ENCODE peak calls at places on chromosomes 11 and 22, in ten cellular contexts. A, C, S, L, V, I, G, O, R and J are unnamed samples.

GRCh38 chr11:109033627-109034340 is 368.9 kb downstream of the DDX10 start:
- DNase-seq in A (no peak), C (no peak), S (no peak), L (peak; percentile 98), V (no peak), I (peak; percentile 87), G (no peak), O (peak; percentile 2), R (no peak), J (peak; percentile 99)

GRCh38 chr22:27476729-27477128 is 324.8 kb downstream of the MN1 start:
- DNase-seq in A (no peak), C (no peak), S (no peak), L (peak; percentile 50), V (no peak), I (peak; percentile 72), G (no peak), O (no peak), R (peak; percentile 88), J (peak; percentile 83)

GRCh38 chr22:39240841-39241631 is 3.7 kb downstream of the PDGFB start:
- DNase-seq in A (no peak), C (no peak), S (peak; percentile 75), L (peak; percentile 73), V (peak; percentile 58), I (peak; percentile 13), G (peak; percentile 50), O (peak; percentile 61), R (no peak), J (no peak)

GRCh38 chr11:111814567-111814966 is 48.4 kb upstream of the PPP2R1B start:
- DNase-seq in A (no peak), C (no peak), S (no peak), L (no peak), V (no peak), I (peak; percentile 63), G (no peak), O (no peak), R (no peak), J (peak; percentile 70)

GRCh38 chr11:80281194-80281593 is 840.4 kb upstream of the TENM4 start:
- DNase-seq in A (no peak), C (no peak), S (no peak), L (no peak), V (no peak), I (no peak), G (no peak), O (no peak), R (no peak), J (no peak)

GRCh38 chr11:12111482-12112149 is 1.2 kb downstream of the MICAL2 start:
- DNase-seq in A (no peak), C (no peak), S (no peak), L (peak; percentile 28), V (no peak), I (no peak), G (no peak), O (no peak), R (no peak), J (no peak)

GRCh38 chr22:31987180-31987579 is 42.8 kb downstream of the YWHAH start:
- DNase-seq in A (no peak), C (no peak), S (no peak), L (no peak), V (no peak), I (no peak), G (no peak), O (no peak), R (no peak), J (no peak)

GRCh38 chr11:74575999-74576398 is 16.4 kb upstream of the POLD3 start:
- DNase-seq in A (no peak), C (no peak), S (no peak), L (no peak), V (no peak), I (no peak), G (no peak), O (no peak), R (no peak), J (no peak)